ENCODE peak calls at places on chromosomes 11 and 22, in ten cellular contexts. N, G, E, X, M, O, P, I, S and T are unnamed samples.

GRCh38 chr11:69931994-69932910 is 113.0 kb upstream of the FGF3 start:
- DNase-seq in N (no peak), G (no peak), E (no peak), X (no peak), M (no peak), O (no peak), P (no peak), I (no peak), S (no peak), T (no peak)

GRCh38 chr22:46297151-46297819 is 615 bp downstream of the GTSE1 start:
- DNase-seq in N (peak; percentile 44), G (peak; percentile 39), E (no peak), X (peak; percentile 66), M (peak; percentile 23), O (no peak), P (no peak), I (peak; percentile 51), S (peak; percentile 9), T (peak; percentile 13)

GRCh38 chr22:48968201-48968959 is 859.3 kb downstream of the BRD1 start:
- DNase-seq in N (no peak), G (no peak), E (no peak), X (no peak), M (no peak), O (no peak), P (no peak), I (no peak), S (no peak), T (peak; percentile 11)

GRCh38 chr22:49737101-49737551 is 90.5 kb downstream of the BRD1 start:
- DNase-seq in N (no peak), G (no peak), E (no peak), X (no peak), M (no peak), O (no peak), P (no peak), I (no peak), S (no peak), T (no peak)

GRCh38 chr11:18772211-18772610 is 19.4 kb downstream of the PTPN5 start:
- DNase-seq in N (no peak), G (no peak), E (no peak), X (peak; percentile 6), M (no peak), O (no peak), P (peak; percentile 44), I (peak; percentile 21), S (peak; percentile 22), T (no peak)

GRCh38 chr11:272931-273198 is 5.3 kb upstream of the NLRP6 start:
- DNase-seq in N (no peak), G (no peak), E (no peak), X (no peak), M (no peak), O (no peak), P (no peak), I (no peak), S (no peak), T (no peak)

GRCh38 chr11:120210651-120211521 is at the start of gene OAF:
- DNase-seq in N (peak; percentile 83), G (peak; percentile 84), E (peak; percentile 31), X (peak; percentile 88), M (peak; percentile 78), O (peak; percentile 20), P (peak; percentile 62), I (peak; percentile 76), S (peak; percentile 90), T (peak; percentile 57)

GRCh38 chr11:125940145-125940544 is 5.7 kb upstream of the VSIG10L2 start:
- DNase-seq in N (no peak), G (no peak), E (no peak), X (no peak), M (no peak), O (no peak), P (no peak), I (no peak), S (no peak), T (no peak)

GRCh38 chr11:12238420-12238819 is 128.0 kb downstream of the MICAL2 start:
- DNase-seq in N (no peak), G (no peak), E (no peak), X (no peak), M (no peak), O (no peak), P (no peak), I (no peak), S (no peak), T (no peak)

GRCh38 chr22:47695176-47695575 is 932.7 kb downstream of the TBC1D22A start:
- DNase-seq in N (no peak), G (no peak), E (no peak), X (no peak), M (no peak), O (no peak), P (no peak), I (no peak), S (no peak), T (no peak)

GRCh38 chr22:37210041-37210803 is 2.1 kb downstream of the SSTR3 start:
- DNase-seq in N (no peak), G (no peak), E (no peak), X (no peak), M (no peak), O (no peak), P (no peak), I (no peak), S (no peak), T (no peak)

GRCh38 chr22:44440224-44441160 is 57.5 kb downstream of the RTL6 start:
- DNase-seq in N (no peak), G (no peak), E (no peak), X (peak; percentile 49), M (no peak), O (no peak), P (no peak), I (no peak), S (no peak), T (no peak)

GRCh38 chr11:75801362-75802021 is 13.5 kb upstream of the UVRAG start:
- DNase-seq in N (no peak), G (no peak), E (no peak), X (no peak), M (peak; percentile 15), O (no peak), P (no peak), I (no peak), S (no peak), T (no peak)

GRCh38 chr11:57316017-57316416 is 8.7 kb downstream of the TNKS1BP1 start:
- DNase-seq in N (no peak), G (no peak), E (no peak), X (no peak), M (no peak), O (no peak), P (no peak), I (no peak), S (no peak), T (no peak)

GRCh38 chr11:83909579-83909978 is 623.4 kb upstream of the CCDC90B start:
- DNase-seq in N (no peak), G (no peak), E (no peak), X (no peak), M (no peak), O (no peak), P (no peak), I (no peak), S (no peak), T (no peak)

GRCh38 chr11:34345012-34345804 is 12.6 kb downstream of the ABTB2 start:
- DNase-seq in N (no peak), G (peak; percentile 97), E (no peak), X (peak; percentile 94), M (no peak), O (no peak), P (no peak), I (peak; percentile 72), S (peak; percentile 73), T (peak; percentile 93)

GRCh38 chr11:67372232-67372992 is 986 bp downstream of the CLCF1 start:
- DNase-seq in N (no peak), G (peak; percentile 31), E (no peak), X (no peak), M (no peak), O (no peak), P (no peak), I (no peak), S (no peak), T (no peak)

GRCh38 chr11:73415854-73416615 is 39.8 kb downstream of the RELT start:
- DNase-seq in N (no peak), G (no peak), E (no peak), X (peak; percentile 83), M (no peak), O (no peak), P (peak; percentile 16), I (peak; percentile 69), S (no peak), T (no peak)

GRCh38 chr22:38758276-38758945 is 2.6 kb upstream of the SUN2 start:
- DNase-seq in N (no peak), G (no peak), E (peak; percentile 76), X (no peak), M (peak; percentile 71), O (peak; percentile 58), P (no peak), I (no peak), S (no peak), T (no peak)

GRCh38 chr11:108403072-108403471 is 64.3 kb downstream of the C11orf65 start:
- DNase-seq in N (no peak), G (no peak), E (no peak), X (no peak), M (no peak), O (no peak), P (no peak), I (no peak), S (no peak), T (no peak)

GRCh38 chr11:111776398-111777093 is 10.4 kb upstream of the PPP2R1B start:
- DNase-seq in N (no peak), G (no peak), E (no peak), X (no peak), M (no peak), O (no peak), P (no peak), I (no peak), S (no peak), T (no peak)

GRCh38 chr11:3227568-3228444 is 4.4 kb downstream of the MRGPRE start:
- DNase-seq in N (no peak), G (no peak), E (no peak), X (no peak), M (no peak), O (no peak), P (no peak), I (no peak), S (no peak), T (no peak)

GRCh38 chr11:86802601-86803051 is 2.3 kb downstream of the PRSS23 start:
- DNase-seq in N (peak; percentile 53), G (peak; percentile 63), E (no peak), X (peak; percentile 67), M (peak; percentile 27), O (no peak), P (peak; percentile 20), I (peak; percentile 50), S (peak; percentile 66), T (peak; percentile 63)